ENCODE peak calls at places on chromosomes 12 and 14, in five cellular contexts. H is activated CD8-positive, alpha-beta memory T cell treated with anti-CD3 and anti-CD28 coated beads for 24 hours; G is H1; D is stimulated activated CD4-positive, alpha-beta T cell treated with anti-CD3 and anti-CD28 coated beads, TNF-alpha, amount 100 ng/mL, for 1 hour; Q is M059J. W is an unnamed sample.

GRCh38 chr14:61211476-61212262 is 69.5 kb downstream of the TMEM30B start:
- DNase-seq in D (no peak), G (no peak), Q (no peak), H (no peak), W (no peak)

GRCh38 chr12:103144278-103144677 is 186.8 kb downstream of the ASCL1 start:
- DNase-seq in Q (no peak), D (no peak), G (no peak), H (no peak), W (no peak)

GRCh38 chr12:69024413-69024812 is 91.4 kb upstream of the CPM start:
- DNase-seq in Q (peak), G (no peak), H (no peak), D (no peak), W (peak)

GRCh38 chr12:108977360-108977759 is 43.5 kb downstream of the SVOP start:
- DNase-seq in Q (no peak), G (no peak), D (no peak), H (no peak), W (no peak)

GRCh38 chr12:57001448-57001906 is 4.9 kb downstream of the ZBTB39 start:
- DNase-seq in Q (peak), D (peak), G (peak), H (peak), W (peak)

GRCh38 chr12:2311001-2311778 is 258.4 kb downstream of the CACNA1C start:
- DNase-seq in D (no peak), Q (peak), G (no peak), H (no peak), W (no peak)

GRCh38 chr12:94266390-94266789 is 118.0 kb downstream of the PLXNC1 start:
- DNase-seq in H (no peak), Q (no peak), G (no peak), D (no peak), W (no peak)

GRCh38 chr12:48795550-48796455 is 6.9 kb upstream of the ADCY6 start:
- DNase-seq in H (peak), G (no peak), Q (peak), D (no peak), W (peak)

GRCh38 chr12:52895726-52896189 is 9.1 kb downstream of the KRT8 start:
- DNase-seq in G (no peak), D (no peak), Q (no peak), H (no peak), W (no peak)

GRCh38 chr12:104565606-104566243 is 109.0 kb downstream of the CHST11 start:
- DNase-seq in Q (no peak), H (no peak), G (no peak), D (no peak), W (no peak)

GRCh38 chr14:100611811-100612480 is 24.7 kb upstream of the BEGAIN start:
- DNase-seq in Q (no peak), G (no peak), H (no peak), D (no peak), W (peak)

GRCh38 chr12:26789731-26790644 is 43.0 kb downstream of the ITPR2 start:
- DNase-seq in Q (peak), G (no peak), H (no peak), D (no peak), W (no peak)

GRCh38 chr14:22276913-22277816 is 311.9 kb downstream of the DAD1 start:
- DNase-seq in H (no peak), G (no peak), D (no peak), Q (no peak), W (no peak)

GRCh38 chr12:80490329-80490728 is 46.3 kb downstream of the PTPRQ start:
- DNase-seq in G (no peak), D (no peak), H (no peak), Q (no peak), W (no peak)

GRCh38 chr12:93563807-93564538 is 8.5 kb upstream of the SOCS2 start:
- DNase-seq in Q (peak), D (no peak), H (no peak), G (no peak), W (no peak)

GRCh38 chr14:93173943-93174395 is 10.7 kb downstream of the MOAP1 start:
- DNase-seq in D (no peak), H (no peak), G (no peak), Q (no peak), W (no peak)

GRCh38 chr12:57127710-57128518 is at the start of gene LRP1:
- DNase-seq in D (peak), G (no peak), H (peak), Q (peak), W (peak)

GRCh38 chr12:107818984-107819383 is 44.5 kb downstream of the ASCL4 start:
- DNase-seq in D (no peak), H (no peak), G (no peak), Q (peak), W (no peak)

GRCh38 chr14:106875503-106875902 is 1349.1 kb downstream of the TMEM121 start:
- DNase-seq in D (no peak), H (peak), Q (no peak), G (no peak), W (no peak)

GRCh38 chr12:121490401-121491257 is 90.2 kb downstream of the KDM2B start:
- DNase-seq in D (no peak), H (no peak), Q (no peak), G (no peak), W (no peak)